ENCODE peak calls at places on chromosomes 7 and 10, in four cellular contexts. R is T-cell, K is Calu3, H is NCI-H2107. O is an unnamed sample.

GRCh38 chr7:92695308-92696261 is 105.4 kb upstream of the FAM133B start:
- DNase-seq in R (no peak), K (peak; percentile 68), H (no peak), O (peak; percentile 92)

GRCh38 chr10:71989658-71990454 is 25.7 kb downstream of the CHST3 start:
- DNase-seq in R (no peak), K (no peak), H (no peak), O (no peak)

GRCh38 chr7:75657866-75658265 is 80.9 kb downstream of the HIP1 start:
- DNase-seq in R (no peak), K (no peak), H (no peak), O (no peak)

GRCh38 chr10:80278480-80278879 is 11.0 kb downstream of the MAT1A start:
- DNase-seq in R (no peak), K (no peak), H (no peak), O (no peak)

GRCh38 chr7:26497801-26498596 is 206.3 kb downstream of the SNX10 start:
- DNase-seq in R (no peak), K (peak; percentile 77), H (no peak), O (no peak)

GRCh38 chr7:41705109-41705871 is 2.4 kb upstream of the INHBA start:
- DNase-seq in R (peak; percentile 18), K (peak; percentile 98), H (peak; percentile 79), O (peak; percentile 21)

GRCh38 chr7:35753761-35754603 is 46.9 kb upstream of the SEPTIN7 start:
- DNase-seq in R (no peak), K (no peak), H (no peak), O (peak; percentile 86)

GRCh38 chr7:55439627-55440026 is 74.5 kb downstream of the LANCL2 start:
- DNase-seq in R (no peak), K (no peak), H (peak; percentile 22), O (no peak)

GRCh38 chr10:128631801-128632241 is 505.6 kb upstream of the MKI67 start:
- DNase-seq in R (no peak), K (no peak), H (no peak), O (no peak)

GRCh38 chr7:32256376-32256775 is 186.2 kb upstream of the PDE1C start:
- DNase-seq in R (no peak), K (no peak), H (no peak), O (peak; percentile 26)

GRCh38 chr10:132783865-132784581 is 1.9 kb downstream of the NKX6-2 start:
- DNase-seq in R (no peak), K (no peak), H (no peak), O (no peak)

GRCh38 chr10:74103560-74104248 is 46.9 kb downstream of the AP3M1 start:
- DNase-seq in R (no peak), K (peak; percentile 21), H (no peak), O (no peak)

GRCh38 chr7:36400606-36401005 is 10.9 kb downstream of the ANLN start:
- DNase-seq in R (no peak), K (no peak), H (no peak), O (no peak)

GRCh38 chr10:131242007-131242406 is 69.5 kb downstream of the TCERG1L start:
- DNase-seq in R (no peak), K (no peak), H (no peak), O (peak; percentile 1)

GRCh38 chr10:867807-868206 is 63.7 kb downstream of the LARP4B start:
- DNase-seq in R (no peak), K (no peak), H (no peak), O (no peak)

O was measured in SJCRH30.